ENCODE peak calls at places on chromosome 18, in four cellular contexts. One of them, this sample, is unnamed.

GRCh38 chr18:60099709-60100108 is 199.9 kb downstream of the PMAIP1 start:
- DNase-seq in posterior cingulate gyrus: no peak
- DNase-seq in mucosa of gallbladder: no peak
- DNase-seq in stimulated activated CD4-positive, alpha-beta T cell treated with anti-CD3 and anti-CD28 coated beads, Interleukin-1b, Interleukin-23, amount 100 ng/mL, for 48 hours: no peak
- DNase-seq in this sample: no peak

GRCh38 chr18:55588876-55589595 is 1.0 kb upstream of the TCF4 start:
- DNase-seq in posterior cingulate gyrus: no peak
- DNase-seq in stimulated activated CD4-positive, alpha-beta T cell treated with anti-CD3 and anti-CD28 coated beads, Interleukin-1b, Interleukin-23, amount 100 ng/mL, for 48 hours: no peak
- DNase-seq in mucosa of gallbladder: no peak
- DNase-seq in this sample: no peak

GRCh38 chr18:9647496-9648323 is 33.4 kb upstream of the PPP4R1 start:
- DNase-seq in posterior cingulate gyrus: no peak
- DNase-seq in mucosa of gallbladder: no peak
- DNase-seq in stimulated activated CD4-positive, alpha-beta T cell treated with anti-CD3 and anti-CD28 coated beads, Interleukin-1b, Interleukin-23, amount 100 ng/mL, for 48 hours: no peak
- DNase-seq in this sample: no peak

GRCh38 chr18:11179959-11180519 is 30.7 kb upstream of the PIEZO2 start:
- DNase-seq in stimulated activated CD4-positive, alpha-beta T cell treated with anti-CD3 and anti-CD28 coated beads, Interleukin-1b, Interleukin-23, amount 100 ng/mL, for 48 hours: no peak
- DNase-seq in mucosa of gallbladder: no peak
- DNase-seq in posterior cingulate gyrus: no peak
- DNase-seq in this sample: no peak

GRCh38 chr18:48300463-48300961 is 108.7 kb downstream of the ZBTB7C start:
- DNase-seq in mucosa of gallbladder: peak
- DNase-seq in stimulated activated CD4-positive, alpha-beta T cell treated with anti-CD3 and anti-CD28 coated beads, Interleukin-1b, Interleukin-23, amount 100 ng/mL, for 48 hours: no peak
- DNase-seq in posterior cingulate gyrus: no peak
- DNase-seq in this sample: no peak

GRCh38 chr18:2223394-2223793 is 347.9 kb downstream of the METTL4 start:
- DNase-seq in stimulated activated CD4-positive, alpha-beta T cell treated with anti-CD3 and anti-CD28 coated beads, Interleukin-1b, Interleukin-23, amount 100 ng/mL, for 48 hours: no peak
- DNase-seq in mucosa of gallbladder: no peak
- DNase-seq in posterior cingulate gyrus: no peak
- DNase-seq in this sample: no peak

GRCh38 chr18:56368066-56368465 is 270.3 kb downstream of the TXNL1 start:
- DNase-seq in stimulated activated CD4-positive, alpha-beta T cell treated with anti-CD3 and anti-CD28 coated beads, Interleukin-1b, Interleukin-23, amount 100 ng/mL, for 48 hours: no peak
- DNase-seq in mucosa of gallbladder: no peak
- DNase-seq in posterior cingulate gyrus: no peak
- DNase-seq in this sample: no peak

GRCh38 chr18:79405781-79406575 is 10.2 kb downstream of the NFATC1 start:
- DNase-seq in stimulated activated CD4-positive, alpha-beta T cell treated with anti-CD3 and anti-CD28 coated beads, Interleukin-1b, Interleukin-23, amount 100 ng/mL, for 48 hours: peak
- DNase-seq in posterior cingulate gyrus: peak
- DNase-seq in mucosa of gallbladder: peak
- DNase-seq in this sample: peak

GRCh38 chr18:49874238-49874637 is 60.9 kb upstream of the ACAA2 start:
- DNase-seq in posterior cingulate gyrus: no peak
- DNase-seq in stimulated activated CD4-positive, alpha-beta T cell treated with anti-CD3 and anti-CD28 coated beads, Interleukin-1b, Interleukin-23, amount 100 ng/mL, for 48 hours: no peak
- DNase-seq in mucosa of gallbladder: no peak
- DNase-seq in this sample: no peak

GRCh38 chr18:75215663-75216062 is 5.1 kb downstream of the TSHZ1 start:
- DNase-seq in stimulated activated CD4-positive, alpha-beta T cell treated with anti-CD3 and anti-CD28 coated beads, Interleukin-1b, Interleukin-23, amount 100 ng/mL, for 48 hours: no peak
- DNase-seq in mucosa of gallbladder: no peak
- DNase-seq in posterior cingulate gyrus: no peak
- DNase-seq in this sample: no peak

GRCh38 chr18:24683965-24684364 is 223.5 kb downstream of the HRH4 start:
- DNase-seq in stimulated activated CD4-positive, alpha-beta T cell treated with anti-CD3 and anti-CD28 coated beads, Interleukin-1b, Interleukin-23, amount 100 ng/mL, for 48 hours: no peak
- DNase-seq in mucosa of gallbladder: no peak
- DNase-seq in posterior cingulate gyrus: no peak
- DNase-seq in this sample: no peak

GRCh38 chr18:21444465-21445023 is 156.0 kb downstream of the ESCO1 start:
- DNase-seq in mucosa of gallbladder: peak
- DNase-seq in posterior cingulate gyrus: no peak
- DNase-seq in stimulated activated CD4-positive, alpha-beta T cell treated with anti-CD3 and anti-CD28 coated beads, Interleukin-1b, Interleukin-23, amount 100 ng/mL, for 48 hours: no peak
- DNase-seq in this sample: no peak

GRCh38 chr18:77016936-77017335 is 115.6 kb downstream of the MBP start:
- DNase-seq in stimulated activated CD4-positive, alpha-beta T cell treated with anti-CD3 and anti-CD28 coated beads, Interleukin-1b, Interleukin-23, amount 100 ng/mL, for 48 hours: no peak
- DNase-seq in mucosa of gallbladder: no peak
- DNase-seq in posterior cingulate gyrus: peak
- DNase-seq in this sample: no peak

GRCh38 chr18:10590412-10590811 is 64.6 kb downstream of the NAPG start:
- DNase-seq in stimulated activated CD4-positive, alpha-beta T cell treated with anti-CD3 and anti-CD28 coated beads, Interleukin-1b, Interleukin-23, amount 100 ng/mL, for 48 hours: no peak
- DNase-seq in mucosa of gallbladder: no peak
- DNase-seq in posterior cingulate gyrus: no peak
- DNase-seq in this sample: no peak

GRCh38 chr18:13446581-13447470 is 228.3 kb downstream of the LDLRAD4 start:
- DNase-seq in stimulated activated CD4-positive, alpha-beta T cell treated with anti-CD3 and anti-CD28 coated beads, Interleukin-1b, Interleukin-23, amount 100 ng/mL, for 48 hours: peak
- DNase-seq in posterior cingulate gyrus: no peak
- DNase-seq in mucosa of gallbladder: no peak
- DNase-seq in this sample: no peak

GRCh38 chr18:39561136-39561535 is 1995.5 kb upstream of the CELF4 start:
- DNase-seq in posterior cingulate gyrus: no peak
- DNase-seq in mucosa of gallbladder: no peak
- DNase-seq in stimulated activated CD4-positive, alpha-beta T cell treated with anti-CD3 and anti-CD28 coated beads, Interleukin-1b, Interleukin-23, amount 100 ng/mL, for 48 hours: no peak
- DNase-seq in this sample: no peak

This sample was measured in pancreas.